ENCODE peak calls at places on chromosomes 11 and 22, in nine cellular contexts. X, J, T, U, B, R, W, N and O are unnamed samples.

GRCh38 chr11:70545626-70545945 is 147.3 kb downstream of the CTTN start:
- DNase-seq in X (no peak), R (no peak), U (no peak), T (no peak), B (no peak), W (no peak), N (no peak), J (peak; percentile 76), O (no peak)

GRCh38 chr22:17739196-17739975 is 34.9 kb downstream of the BID start:
- DNase-seq in R (no peak), J (no peak), W (no peak), U (no peak), X (no peak), N (no peak), B (no peak), T (no peak), O (no peak)

GRCh38 chr11:132373405-132374141 is 1003.2 kb downstream of the NTM start:
- DNase-seq in J (no peak), W (no peak), N (no peak), U (no peak), T (no peak), R (no peak), X (no peak), B (no peak), O (no peak)

GRCh38 chr11:7603031-7603781 is 70.1 kb downstream of the CYB5R2 start:
- DNase-seq in N (no peak), B (no peak), X (no peak), R (no peak), T (no peak), W (no peak), U (no peak), J (peak; percentile 68), O (no peak)

GRCh38 chr22:48222742-48223487 is 1460.5 kb downstream of the TBC1D22A start:
- DNase-seq in N (no peak), B (no peak), J (no peak), X (no peak), W (no peak), T (no peak), R (no peak), U (no peak), O (no peak)

GRCh38 chr22:19763141-19764049 is 2.8 kb downstream of the TBX1 start:
- DNase-seq in N (no peak), J (no peak), R (no peak), B (no peak), W (no peak), X (no peak), T (no peak), U (no peak), O (no peak)

GRCh38 chr11:117944554-117944953 is 15.4 kb upstream of the TMPRSS13 start:
- DNase-seq in N (no peak), B (no peak), J (no peak), W (no peak), T (no peak), R (no peak), U (no peak), X (no peak), O (no peak)

GRCh38 chr11:34266987-34267386 is 90.8 kb downstream of the ABTB2 start:
- DNase-seq in J (no peak), X (no peak), B (no peak), W (no peak), U (no peak), T (no peak), N (no peak), R (no peak), O (no peak)

GRCh38 chr11:69539416-69540117 is 58.1 kb downstream of the LINC01488 start:
- DNase-seq in W (no peak), J (peak; percentile 91), T (peak; percentile 33), N (no peak), B (no peak), R (no peak), U (peak; percentile 50), X (no peak), O (no peak)

GRCh38 chr11:35013514-35014191 is 97.2 kb downstream of the PDHX start:
- DNase-seq in J (no peak), B (no peak), X (no peak), W (no peak), T (no peak), R (no peak), N (peak; percentile 31), U (no peak), O (no peak)

GRCh38 chr11:130550160-130550559 is 101.7 kb downstream of the ADAMTS15 start:
- DNase-seq in W (no peak), B (no peak), U (peak; percentile 19), X (no peak), N (no peak), T (no peak), J (no peak), R (no peak), O (no peak)

GRCh38 chr11:68153742-68154141 is 32.6 kb upstream of the CHKA start:
- DNase-seq in U (no peak), B (no peak), J (no peak), W (no peak), T (no peak), X (no peak), R (no peak), N (no peak), O (no peak)

GRCh38 chr11:68828155-68828931 is 13.4 kb downstream of the CPT1A start:
- DNase-seq in W (no peak), U (peak; percentile 95), T (no peak), N (no peak), R (no peak), B (no peak), X (no peak), J (no peak), O (no peak)

GRCh38 chr11:43972366-43972765 is 29.9 kb downstream of the C11orf96 start:
- DNase-seq in T (no peak), W (no peak), X (no peak), N (no peak), U (no peak), B (no peak), J (no peak), R (no peak), O (no peak)

GRCh38 chr11:58494096-58494495 is 13.8 kb downstream of the OR5B21 start:
- DNase-seq in T (no peak), X (no peak), R (no peak), N (no peak), B (no peak), J (peak; percentile 39), U (no peak), W (no peak), O (no peak)

GRCh38 chr11:35559949-35560348 is 34.5 kb upstream of the PAMR1 start:
- DNase-seq in T (no peak), W (no peak), J (no peak), U (no peak), N (no peak), B (no peak), X (no peak), R (no peak), O (no peak)

GRCh38 chr22:43392385-43392989 is 19.3 kb upstream of the MPPED1 start:
- DNase-seq in U (no peak), T (no peak), X (no peak), J (peak; percentile 15), R (peak; percentile 42), W (no peak), B (no peak), N (no peak), O (no peak)

GRCh38 chr11:59939482-59939881 is 1.2 kb downstream of the OOSP1 start:
- DNase-seq in U (no peak), T (no peak), R (no peak), N (no peak), B (no peak), W (no peak), X (no peak), J (no peak), O (no peak)

GRCh38 chr11:19953909-19954308 is 206.4 kb downstream of the DBX1 start:
- DNase-seq in W (peak; percentile 79), N (peak; percentile 92), T (no peak), X (no peak), J (peak; percentile 25), U (peak; percentile 31), B (peak; percentile 51), R (peak; percentile 43), O (no peak)

GRCh38 chr11:107648247-107648646 is 57.3 kb downstream of the ELMOD1 start:
- DNase-seq in X (no peak), U (no peak), T (no peak), B (no peak), W (no peak), N (no peak), J (no peak), R (no peak), O (no peak)

GRCh38 chr22:23410411-23410810 is 169.7 kb downstream of the IGLL1 start:
- DNase-seq in R (no peak), T (no peak), J (no peak), X (no peak), W (no peak), U (no peak), B (no peak), N (no peak), O (no peak)

GRCh38 chr11:105151936-105152554 is 12.5 kb upstream of the CARD18 start:
- DNase-seq in N (no peak), W (no peak), X (no peak), U (no peak), B (no peak), R (no peak), J (peak; percentile 23), T (no peak), O (no peak)

GRCh38 chr22:25395468-25395867 is 169.0 kb upstream of the GRK3 start:
- DNase-seq in R (no peak), X (no peak), T (no peak), W (no peak), U (no peak), B (no peak), N (no peak), J (no peak), O (no peak)